ENCODE peak calls at places on chromosome X, in seven cellular contexts. O is H9, V is neural progenitor cell, E is GM12878, A is mammary epithelial cell, U is hepatocyte, B is HCT116. C is an unnamed sample.

GRCh38 chrX:151789179-151789800 is 54.7 kb downstream of the CNGA2 start:
- DNase-seq in O (no peak), V (no peak), E (no peak), A (peak; percentile 86), U (no peak), B (no peak), C (peak; percentile 88)

GRCh38 chrX:69062493-69062892 is 102.8 kb downstream of the PJA1 start:
- DNase-seq in O (peak; percentile 5), V (no peak), E (no peak), A (no peak), U (no peak), B (no peak), C (no peak)

GRCh38 chrX:154714925-154715324 is 36.0 kb downstream of the GAB3 start:
- DNase-seq in O (peak; percentile 33), V (peak; percentile 44), E (no peak), A (no peak), U (peak; percentile 41), B (peak; percentile 23), C (peak; percentile 44)

GRCh38 chrX:29903365-29903764 is 312.0 kb upstream of the MAGEB2 start:
- DNase-seq in O (no peak), V (no peak), E (no peak), A (no peak), U (no peak), B (no peak), C (peak; percentile 21)

GRCh38 chrX:152959626-152960025 is 34.3 kb downstream of the PNMA5 start:
- DNase-seq in O (no peak), V (no peak), E (no peak), A (no peak), U (no peak), B (no peak), C (no peak)

GRCh38 chrX:155406429-155406828 is 24.5 kb downstream of the F8A2 start:
- DNase-seq in O (no peak), V (no peak), E (no peak), A (no peak), U (no peak), B (no peak), C (no peak)

GRCh38 chrX:23902419-23902818 is 5.3 kb downstream of the APOO start:
- DNase-seq in O (no peak), V (peak; percentile 69), E (no peak), A (peak; percentile 56), U (peak; percentile 78), B (no peak), C (peak; percentile 72)

GRCh38 chrX:150226223-150226965 is 136.7 kb upstream of the MAMLD1 start:
- DNase-seq in O (no peak), V (no peak), E (no peak), A (no peak), U (no peak), B (no peak), C (no peak)

GRCh38 chrX:153778151-153778551 is 2.7 kb upstream of the SRPK3 start:
- DNase-seq in O (no peak), V (no peak), E (no peak), A (no peak), U (no peak), B (no peak), C (no peak)

GRCh38 chrX:74924449-74925209 is 623 bp downstream of the NEXMIF start:
- DNase-seq in O (peak; percentile 55), V (peak; percentile 52), E (no peak), A (peak; percentile 23), U (peak; percentile 63), B (no peak), C (peak; percentile 12)
- H2AFZ ChIP-seq in O (no peak overlapping the region), V (peak overlapping the region; percentile 97), E (peak overlapping the region; percentile 45), A (peak overlapping the region; percentile 80), U (peak overlapping the region; percentile 63), B (no peak overlapping the region), C (no peak overlapping the region)

DNA sequence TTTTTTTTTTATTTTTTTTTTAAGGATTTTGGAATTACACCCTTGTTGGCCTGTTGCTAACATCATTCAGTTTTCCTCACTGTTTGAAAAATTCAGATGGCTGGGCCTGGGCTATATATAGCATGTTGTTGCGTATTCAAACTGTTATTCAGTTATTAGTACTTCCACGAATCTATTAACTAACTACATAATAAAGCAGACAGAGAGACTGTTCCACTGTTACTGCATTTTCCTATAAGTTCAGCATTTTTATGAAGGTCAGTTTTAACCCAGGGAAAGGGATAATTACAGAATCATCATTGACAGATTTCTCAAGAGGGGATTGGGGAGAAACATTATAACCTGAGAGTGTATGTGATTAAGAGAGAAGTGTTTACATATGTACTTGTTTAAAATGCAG is 3.1 kb downstream of the DOCK11 start:
- DNase-seq in O (no peak), V (no peak), E (no peak), A (no peak), U (no peak), B (no peak), C (no peak)
- H3K4me1 ChIP-seq in O (peaks cover 2% of the 10 kb centered on the region), V (peaks cover 4% of the 10 kb centered on the region), E (peaks cover 5% of the 10 kb centered on the region), A (no peaks in the 10 kb centered on the region), U (peaks cover 4% of the 10 kb centered on the region), B (peaks cover 9% of the 10 kb centered on the region), C (peaks cover 4% of the 10 kb centered on the region)

DNA sequence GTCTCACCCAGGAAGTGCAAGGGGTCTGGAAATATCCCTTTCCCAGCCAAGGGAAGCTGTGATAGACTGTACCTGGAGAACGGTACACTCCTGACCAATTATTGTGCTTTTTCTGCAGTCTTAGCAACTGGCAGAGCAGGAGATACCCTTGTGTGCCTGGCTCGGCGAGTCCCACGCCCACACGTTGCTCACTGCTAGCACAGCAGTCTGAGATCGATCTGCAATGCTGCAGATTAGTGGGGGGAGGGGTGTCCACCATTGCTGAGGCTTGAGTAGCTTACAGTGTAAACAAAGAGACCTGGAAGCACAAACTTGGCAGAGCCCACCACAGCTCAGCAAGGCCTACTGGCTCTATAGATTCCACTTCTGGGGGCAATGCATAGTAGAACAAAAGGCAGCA is 138.5 kb downstream of the CHRDL1 start:
- DNase-seq in O (no peak), V (no peak), E (no peak), A (no peak), U (no peak), B (no peak), C (no peak)
- H2AFZ ChIP-seq in O (no peak overlapping the region), V (peak overlapping the region; percentile 61), E (no peak overlapping the region), A (no peak overlapping the region), U (no peak overlapping the region), B (no peak overlapping the region), C (no peak overlapping the region)

GRCh38 chrX:39856472-39857121 is 241.2 kb downstream of the BCOR start:
- DNase-seq in O (no peak), V (no peak), E (no peak), A (no peak), U (no peak), B (no peak), C (no peak)
- H3K4me1 ChIP-seq in O (peaks cover 25% of the 10 kb centered on the region), V (peaks cover 41% of the 10 kb centered on the region), E (peaks cover 58% of the 10 kb centered on the region), A (peaks cover 11% of the 10 kb centered on the region), U (no peaks in the 10 kb centered on the region), B (peaks cover 36% of the 10 kb centered on the region), C (peaks cover 9% of the 10 kb centered on the region)